ENCODE peak calls at places on chromosomes 4 and X, in seven cellular contexts. One of them, this sample, is unnamed.

GRCh38 chr4:4486969-4487368 is 54.9 kb downstream of the STX18 start:
- DNase-seq in GM04504: no peak
- DNase-seq in left ventricle myocardium inferior: no peak
- DNase-seq in T-helper 1 cell: no peak
- DNase-seq in ELF-1: no peak
- DNase-seq in left ventricle myocardium superior: no peak
- DNase-seq in non-pigmented ciliary epithelial cell: no peak
- DNase-seq in this sample: no peak

GRCh38 chrX:120464409-120464808 is 4.7 kb downstream of the LAMP2 start:
- DNase-seq in GM04504: no peak
- DNase-seq in left ventricle myocardium inferior: no peak
- DNase-seq in T-helper 1 cell: no peak
- DNase-seq in ELF-1: no peak
- DNase-seq in left ventricle myocardium superior: no peak
- DNase-seq in non-pigmented ciliary epithelial cell: no peak
- DNase-seq in this sample: no peak

GRCh38 chrX:118569676-118570075 is 74.1 kb downstream of the DOCK11 start:
- DNase-seq in GM04504: no peak
- DNase-seq in left ventricle myocardium inferior: no peak
- DNase-seq in T-helper 1 cell: no peak
- DNase-seq in ELF-1: no peak
- DNase-seq in left ventricle myocardium superior: no peak
- DNase-seq in non-pigmented ciliary epithelial cell: no peak
- DNase-seq in this sample: no peak

GRCh38 chrX:69280956-69281355 is 115.7 kb upstream of the PJA1 start:
- DNase-seq in GM04504: no peak
- DNase-seq in left ventricle myocardium inferior: no peak
- DNase-seq in T-helper 1 cell: no peak
- DNase-seq in ELF-1: no peak
- DNase-seq in left ventricle myocardium superior: no peak
- DNase-seq in non-pigmented ciliary epithelial cell: no peak
- DNase-seq in this sample: no peak

GRCh38 chrX:3549442-3549875 is 164.0 kb downstream of the PRKX start:
- DNase-seq in GM04504: peak; percentile 50
- DNase-seq in left ventricle myocardium inferior: peak; percentile 13
- DNase-seq in T-helper 1 cell: no peak
- DNase-seq in ELF-1: peak; percentile 45
- DNase-seq in left ventricle myocardium superior: peak; percentile 14
- DNase-seq in non-pigmented ciliary epithelial cell: no peak
- DNase-seq in this sample: no peak

GRCh38 chr4:107893171-107894137 is 37.9 kb upstream of the CYP2U1 start:
- DNase-seq in GM04504: peak; percentile 10
- DNase-seq in left ventricle myocardium inferior: no peak
- DNase-seq in T-helper 1 cell: no peak
- DNase-seq in ELF-1: no peak
- DNase-seq in left ventricle myocardium superior: no peak
- DNase-seq in non-pigmented ciliary epithelial cell: no peak
- DNase-seq in this sample: no peak

GRCh38 chr4:169024762-169025161 is 14.7 kb upstream of the CBR4 start:
- DNase-seq in GM04504: no peak
- DNase-seq in left ventricle myocardium inferior: no peak
- DNase-seq in T-helper 1 cell: no peak
- DNase-seq in ELF-1: no peak
- DNase-seq in left ventricle myocardium superior: no peak
- DNase-seq in non-pigmented ciliary epithelial cell: no peak
- DNase-seq in this sample: peak; percentile 34

GRCh38 chrX:68997911-68998310 is 167.3 kb downstream of the PJA1 start:
- DNase-seq in GM04504: peak; percentile 23
- DNase-seq in left ventricle myocardium inferior: peak; percentile 63
- DNase-seq in T-helper 1 cell: no peak
- DNase-seq in ELF-1: no peak
- DNase-seq in left ventricle myocardium superior: peak; percentile 64
- DNase-seq in non-pigmented ciliary epithelial cell: no peak
- DNase-seq in this sample: no peak

GRCh38 chr4:158996669-158997074 is 106.2 kb upstream of the RAPGEF2 start:
- DNase-seq in GM04504: peak; percentile 93
- DNase-seq in left ventricle myocardium inferior: no peak
- DNase-seq in T-helper 1 cell: no peak
- DNase-seq in ELF-1: peak; percentile 24
- DNase-seq in left ventricle myocardium superior: no peak
- DNase-seq in non-pigmented ciliary epithelial cell: peak; percentile 84
- DNase-seq in this sample: no peak

GRCh38 chrX:18290200-18290599 is 64.3 kb downstream of the SCML2 start:
- DNase-seq in GM04504: no peak
- DNase-seq in left ventricle myocardium inferior: no peak
- DNase-seq in T-helper 1 cell: no peak
- DNase-seq in ELF-1: peak; percentile 44
- DNase-seq in left ventricle myocardium superior: no peak
- DNase-seq in non-pigmented ciliary epithelial cell: no peak
- DNase-seq in this sample: no peak

GRCh38 chr4:95255396-95256107 is 293.2 kb downstream of the UNC5C start:
- DNase-seq in GM04504: no peak
- DNase-seq in left ventricle myocardium inferior: no peak
- DNase-seq in T-helper 1 cell: no peak
- DNase-seq in ELF-1: no peak
- DNase-seq in left ventricle myocardium superior: no peak
- DNase-seq in non-pigmented ciliary epithelial cell: peak; percentile 51
- DNase-seq in this sample: no peak

GRCh38 chr4:183962413-183962812 is 57.3 kb downstream of the STOX2 start:
- DNase-seq in GM04504: no peak
- DNase-seq in left ventricle myocardium inferior: no peak
- DNase-seq in T-helper 1 cell: no peak
- DNase-seq in ELF-1: no peak
- DNase-seq in left ventricle myocardium superior: no peak
- DNase-seq in non-pigmented ciliary epithelial cell: no peak
- DNase-seq in this sample: no peak

GRCh38 chrX:23937100-23937499 is 29.3 kb downstream of the CXorf58 start:
- DNase-seq in GM04504: no peak
- DNase-seq in left ventricle myocardium inferior: no peak
- DNase-seq in T-helper 1 cell: no peak
- DNase-seq in ELF-1: no peak
- DNase-seq in left ventricle myocardium superior: no peak
- DNase-seq in non-pigmented ciliary epithelial cell: no peak
- DNase-seq in this sample: peak; percentile 6

GRCh38 chr4:112130903-112131302 is 14.4 kb upstream of the FAM241A start:
- DNase-seq in GM04504: no peak
- DNase-seq in left ventricle myocardium inferior: no peak
- DNase-seq in T-helper 1 cell: no peak
- DNase-seq in ELF-1: peak; percentile 26
- DNase-seq in left ventricle myocardium superior: no peak
- DNase-seq in non-pigmented ciliary epithelial cell: no peak
- DNase-seq in this sample: peak; percentile 50

GRCh38 chr4:150181536-150181935 is 103.3 kb downstream of the DCLK2 start:
- DNase-seq in GM04504: no peak
- DNase-seq in left ventricle myocardium inferior: no peak
- DNase-seq in T-helper 1 cell: no peak
- DNase-seq in ELF-1: no peak
- DNase-seq in left ventricle myocardium superior: no peak
- DNase-seq in non-pigmented ciliary epithelial cell: no peak
- DNase-seq in this sample: peak; percentile 19

GRCh38 chr4:152094851-152095700 is 334.3 kb upstream of the GATB start:
- DNase-seq in GM04504: peak; percentile 58
- DNase-seq in left ventricle myocardium inferior: no peak
- DNase-seq in T-helper 1 cell: no peak
- DNase-seq in ELF-1: no peak
- DNase-seq in left ventricle myocardium superior: no peak
- DNase-seq in non-pigmented ciliary epithelial cell: peak; percentile 36
- DNase-seq in this sample: no peak

GRCh38 chr4:61277785-61278184 is 77.7 kb downstream of the ADGRL3 start:
- DNase-seq in GM04504: no peak
- DNase-seq in left ventricle myocardium inferior: no peak
- DNase-seq in T-helper 1 cell: no peak
- DNase-seq in ELF-1: no peak
- DNase-seq in left ventricle myocardium superior: no peak
- DNase-seq in non-pigmented ciliary epithelial cell: no peak
- DNase-seq in this sample: peak; percentile 12

GRCh38 chrX:92231391-92231790 is 452.2 kb downstream of the PCDH11X start:
- DNase-seq in GM04504: no peak
- DNase-seq in left ventricle myocardium inferior: no peak
- DNase-seq in T-helper 1 cell: no peak
- DNase-seq in ELF-1: no peak
- DNase-seq in left ventricle myocardium superior: no peak
- DNase-seq in non-pigmented ciliary epithelial cell: no peak
- DNase-seq in this sample: no peak

GRCh38 chr4:88014506-88014905 is 7.1 kb downstream of the PKD2 start:
- DNase-seq in GM04504: no peak
- DNase-seq in left ventricle myocardium inferior: no peak
- DNase-seq in T-helper 1 cell: no peak
- DNase-seq in ELF-1: no peak
- DNase-seq in left ventricle myocardium superior: no peak
- DNase-seq in non-pigmented ciliary epithelial cell: no peak
- DNase-seq in this sample: no peak

GRCh38 chr4:158068063-158068462 is 104.8 kb downstream of the GASK1B start:
- DNase-seq in GM04504: no peak
- DNase-seq in left ventricle myocardium inferior: no peak
- DNase-seq in T-helper 1 cell: no peak
- DNase-seq in ELF-1: no peak
- DNase-seq in left ventricle myocardium superior: no peak
- DNase-seq in non-pigmented ciliary epithelial cell: no peak
- DNase-seq in this sample: no peak

GRCh38 chr4:152500798-152501434 is 35.0 kb downstream of the FBXW7 start:
- DNase-seq in GM04504: peak; percentile 66
- DNase-seq in left ventricle myocardium inferior: no peak
- DNase-seq in T-helper 1 cell: no peak
- DNase-seq in ELF-1: no peak
- DNase-seq in left ventricle myocardium superior: no peak
- DNase-seq in non-pigmented ciliary epithelial cell: peak; percentile 82
- DNase-seq in this sample: peak; percentile 50

GRCh38 chr4:7981738-7982394 is 42.2 kb upstream of the AFAP1 start:
- DNase-seq in GM04504: no peak
- DNase-seq in left ventricle myocardium inferior: no peak
- DNase-seq in T-helper 1 cell: no peak
- DNase-seq in ELF-1: no peak
- DNase-seq in left ventricle myocardium superior: no peak
- DNase-seq in non-pigmented ciliary epithelial cell: no peak
- DNase-seq in this sample: no peak

GRCh38 chrX:132853040-132853439 is 105.4 kb downstream of the HS6ST2 start:
- DNase-seq in GM04504: no peak
- DNase-seq in left ventricle myocardium inferior: no peak
- DNase-seq in T-helper 1 cell: no peak
- DNase-seq in ELF-1: no peak
- DNase-seq in left ventricle myocardium superior: no peak
- DNase-seq in non-pigmented ciliary epithelial cell: no peak
- DNase-seq in this sample: no peak

GRCh38 chr4:123649644-123650356 is 253.2 kb downstream of the SPRY1 start:
- DNase-seq in GM04504: peak; percentile 56
- DNase-seq in left ventricle myocardium inferior: no peak
- DNase-seq in T-helper 1 cell: no peak
- DNase-seq in ELF-1: peak; percentile 21
- DNase-seq in left ventricle myocardium superior: peak; percentile 26
- DNase-seq in non-pigmented ciliary epithelial cell: peak; percentile 42
- DNase-seq in this sample: no peak

GRCh38 chr4:62709618-62710252 is 1509.6 kb downstream of the ADGRL3 start:
- DNase-seq in GM04504: no peak
- DNase-seq in left ventricle myocardium inferior: no peak
- DNase-seq in T-helper 1 cell: no peak
- DNase-seq in ELF-1: peak; percentile 1
- DNase-seq in left ventricle myocardium superior: no peak
- DNase-seq in non-pigmented ciliary epithelial cell: no peak
- DNase-seq in this sample: peak; percentile 24

GRCh38 chrX:131802836-131803626 is 220.1 kb upstream of the STK26 start:
- DNase-seq in GM04504: peak; percentile 48
- DNase-seq in left ventricle myocardium inferior: no peak
- DNase-seq in T-helper 1 cell: no peak
- DNase-seq in ELF-1: peak; percentile 87
- DNase-seq in left ventricle myocardium superior: no peak
- DNase-seq in non-pigmented ciliary epithelial cell: no peak
- DNase-seq in this sample: peak; percentile 46

GRCh38 chr4:106329027-106329618 is 12.8 kb downstream of the AIMP1 start:
- DNase-seq in GM04504: no peak
- DNase-seq in left ventricle myocardium inferior: no peak
- DNase-seq in T-helper 1 cell: no peak
- DNase-seq in ELF-1: no peak
- DNase-seq in left ventricle myocardium superior: no peak
- DNase-seq in non-pigmented ciliary epithelial cell: no peak
- DNase-seq in this sample: peak; percentile 51

GRCh38 chrX:140510895-140511295 is 6.0 kb upstream of the SOX3 start:
- DNase-seq in GM04504: no peak
- DNase-seq in left ventricle myocardium inferior: no peak
- DNase-seq in T-helper 1 cell: no peak
- DNase-seq in ELF-1: peak; percentile 47
- DNase-seq in left ventricle myocardium superior: no peak
- DNase-seq in non-pigmented ciliary epithelial cell: no peak
- DNase-seq in this sample: no peak

GRCh38 chrX:18026171-18026570 is 165.1 kb upstream of the RAI2 start:
- DNase-seq in GM04504: no peak
- DNase-seq in left ventricle myocardium inferior: no peak
- DNase-seq in T-helper 1 cell: no peak
- DNase-seq in ELF-1: no peak
- DNase-seq in left ventricle myocardium superior: no peak
- DNase-seq in non-pigmented ciliary epithelial cell: no peak
- DNase-seq in this sample: no peak